ENCODE peak calls at places on chromosomes 1 and 21, in eight cellular contexts. Z is CD4-positive, alpha-beta T cell; J is tibial nerve; T is IMR-90; B is dorsolateral prefrontal cortex; I is sigmoid colon; S is heart right ventricle; G is RWPE2. N is an unnamed sample. For H3K27me3, the result is how much of the 10 kb centered on the place peaks cover.

GRCh38 chr1:41762251-41762650 is 156.5 kb downstream of the HIVEP3 start:
- DNase-seq in Z (no peak), J (no peak), T (no peak), B (no peak), I (no peak), S (no peak), G (no peak), N (no peak)

GRCh38 chr21:31932470-31932764 is 59.6 kb downstream of the HUNK start:
- DNase-seq in Z (no peak), J (no peak), T (no peak), B (no peak), I (no peak), S (no peak), G (no peak), N (no peak)

GRCh38 chr1:114122891-114123621 is 30.6 kb downstream of the SYT6 start:
- DNase-seq in Z (no peak), J (no peak), T (peak), B (peak), I (peak), S (no peak), G (no peak), N (no peak)

GRCh38 chr1:203282720-203283542 is 22.4 kb upstream of the BTG2 start:
- DNase-seq in Z (no peak), J (no peak), T (no peak), B (no peak), I (no peak), S (no peak), G (peak), N (no peak)

GRCh38 chr1:235075121-235075954 is 53.3 kb downstream of the TOMM20 start:
- DNase-seq in Z (peak), J (peak), T (peak), B (peak), I (peak), S (peak), G (no peak), N (peak)

GRCh38 chr1:222829868-222830267 is 15.0 kb downstream of the DISP1 start:
- DNase-seq in Z (no peak), J (no peak), T (peak), B (no peak), I (no peak), S (no peak), G (no peak), N (no peak)

GRCh38 chr1:228162286-228163003 is 3.2 kb upstream of the IBA57 start:
- DNase-seq in Z (no peak), J (no peak), T (no peak), B (no peak), I (no peak), S (peak), G (no peak), N (no peak)

GRCh38 chr1:35894183-35894582 is 11.2 kb downstream of the AGO1 start:
- DNase-seq in Z (no peak), J (peak), T (peak), B (peak), I (no peak), S (no peak), G (no peak), N (no peak)

GRCh38 chr1:180261524-180262160 is 31.6 kb downstream of the LHX4 start:
- DNase-seq in Z (no peak), J (no peak), T (no peak), B (no peak), I (no peak), S (no peak), G (no peak), N (no peak)

GRCh38 chr1:50779811-50780210 is 180.3 kb downstream of the FAF1 start:
- DNase-seq in Z (no peak), J (no peak), T (no peak), B (no peak), I (no peak), S (no peak), G (no peak), N (no peak)

GRCh38 chr1:56852478-56852877 is 2.1 kb upstream of the C8A start:
- DNase-seq in Z (no peak), J (no peak), T (no peak), B (no peak), I (no peak), S (no peak), G (no peak), N (no peak)

GRCh38 chr1:204828352-204828850 is 42.3 kb upstream of the NFASC start:
- DNase-seq in Z (no peak), J (peak), T (no peak), B (peak), I (peak), S (peak), G (no peak), N (no peak)

GRCh38 chr1:20931930-20932436 is 144.9 kb upstream of the HP1BP3 start:
- DNase-seq in Z (no peak), J (no peak), T (no peak), B (no peak), I (no peak), S (no peak), G (no peak), N (no peak)

GRCh38 chr1:115642168-115643072 is 650 bp downstream of the VANGL1 start:
- DNase-seq in Z (no peak), J (no peak), T (peak), B (peak), I (peak), S (peak), G (no peak), N (no peak)

GRCh38 chr1:82700476-82700875 is 899.7 kb downstream of the ADGRL2 start:
- DNase-seq in Z (no peak), J (no peak), T (no peak), B (no peak), I (no peak), S (no peak), G (no peak), N (no peak)

GRCh38 chr1:117143856-117144255 is 22.3 kb upstream of the TRIM45 start:
- DNase-seq in Z (no peak), J (no peak), T (no peak), B (no peak), I (no peak), S (no peak), G (no peak), N (no peak)

GRCh38 chr1:99279525-99279924 is 15.2 kb downstream of the PLPPR4 start:
- DNase-seq in Z (no peak), J (no peak), T (no peak), B (no peak), I (no peak), S (no peak), G (no peak), N (no peak)

GRCh38 chr1:31155216-31155806 is 84.4 kb downstream of the NKAIN1 start:
- DNase-seq in Z (peak), J (no peak), T (peak), B (peak), I (peak), S (peak), G (peak), N (peak)

GRCh38 chr1:228955691-228956090 is 220.4 kb downstream of the RHOU start:
- DNase-seq in Z (no peak), J (no peak), T (peak), B (no peak), I (no peak), S (no peak), G (no peak), N (no peak)

GRCh38 chr1:167090289-167090942 is at the start of gene GPA33:
- DNase-seq in Z (no peak), J (no peak), T (no peak), B (no peak), I (no peak), S (no peak), G (no peak), N (no peak)

GRCh38 chr1:47924649-47925048 is 72.5 kb downstream of the TRABD2B start:
- DNase-seq in Z (no peak), J (no peak), T (no peak), B (no peak), I (no peak), S (no peak), G (no peak), N (no peak)

GRCh38 chr1:7199077-7199779 is 414.0 kb downstream of the CAMTA1 start:
- DNase-seq in Z (no peak), J (no peak), T (no peak), B (peak), I (no peak), S (no peak), G (no peak), N (no peak)

GRCh38 chr21:33327792-33328433 is 3.1 kb downstream of the IFNAR1 start:
- DNase-seq in Z (no peak), J (no peak), T (no peak), B (no peak), I (no peak), S (no peak), G (no peak), N (no peak)

GRCh38 chr21:36860736-36861594 is 105.5 kb downstream of the HLCS start:
- DNase-seq in Z (no peak), J (no peak), T (peak), B (no peak), I (no peak), S (no peak), G (no peak), N (no peak)

GRCh38 chr1:204896023-204896422 is 25.4 kb downstream of the NFASC start:
- DNase-seq in Z (no peak), J (no peak), T (no peak), B (no peak), I (no peak), S (no peak), G (no peak), N (no peak)

GRCh38 chr1:245600658-245601057 is 445.9 kb downstream of the KIF26B start:
- DNase-seq in Z (no peak), J (no peak), T (no peak), B (no peak), I (no peak), S (no peak), G (no peak), N (no peak)
- H3K27me3 ChIP-seq in Z (under half), J (under half), T (under half), B (under half), I (under half), S (under half), G (under half), N (under half)

GRCh38 chr1:153313288-153313687 is 536 bp upstream of the PGLYRP3 start:
- DNase-seq in Z (no peak), J (no peak), T (no peak), B (no peak), I (no peak), S (no peak), G (no peak), N (no peak)

GRCh38 chr1:153308540-153308939 is 4.2 kb downstream of the PGLYRP3 start:
- DNase-seq in Z (no peak), J (no peak), T (no peak), B (no peak), I (no peak), S (no peak), G (no peak), N (no peak)

GRCh38 chr1:153309441-153309840 is 3.3 kb downstream of the PGLYRP3 start:
- DNase-seq in Z (no peak), J (no peak), T (no peak), B (no peak), I (no peak), S (no peak), G (no peak), N (no peak)

GRCh38 chr1:153310526-153310925 is 2.2 kb downstream of the PGLYRP3 start:
- DNase-seq in Z (no peak), J (no peak), T (no peak), B (no peak), I (no peak), S (no peak), G (no peak), N (no peak)

GRCh38 chr1:153312569-153313186 is at the start of gene PGLYRP3:
- DNase-seq in Z (no peak), J (no peak), T (no peak), B (no peak), I (no peak), S (no peak), G (no peak), N (no peak)
- TF ChIP-seq CTCF in Z (no peak), J (no peak), T (no peak), B (no peak), I (no peak), S (no peak), G (no peak), N (no peak)

DNA sequence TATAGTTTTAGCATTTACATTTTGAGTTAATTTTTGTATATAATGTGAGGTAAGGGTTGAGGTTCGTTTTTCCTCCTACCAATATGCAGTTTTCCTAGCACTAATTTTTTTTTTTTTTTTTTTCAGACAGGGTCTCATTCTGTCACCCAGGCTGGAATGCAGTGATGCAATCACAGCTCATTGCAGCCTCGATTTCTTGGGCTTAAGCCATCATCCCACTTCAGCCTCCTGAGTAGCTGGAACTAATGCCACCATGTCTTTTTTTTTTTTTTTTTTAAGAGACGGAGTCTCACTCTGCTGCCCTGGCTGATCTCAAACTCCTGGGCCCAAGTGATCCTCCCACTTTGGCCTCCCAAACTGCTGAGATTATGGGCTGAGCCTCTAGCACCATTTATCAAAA is 2.5 kb upstream of the UBASH3A start:
- DNase-seq in Z (no peak), J (no peak), T (no peak), B (no peak), I (no peak), S (no peak), G (no peak), N (no peak)
- H3K27me3 ChIP-seq in Z (under half), J (under half), T (under half), B (under half), I (under half), S (under half), G (under half), N (under half)

GRCh38 chr1:15385420-15385819 is 24.3 kb upstream of the EFHD2 start:
- DNase-seq in Z (no peak), J (no peak), T (no peak), B (no peak), I (no peak), S (no peak), G (no peak), N (no peak)
- TF ChIP-seq CTCF in Z (no peak), J (no peak), T (no peak), B (no peak), I (no peak), S (no peak), G (no peak), N (no peak)